ENCODE peak calls at places on chromosomes 1 and 21, in eight cellular contexts. R is DND-41, S is Panc1, T is heart left ventricle, U is MM.1S, Q is dorsolateral prefrontal cortex, N is cardiac muscle cell, J is lung. M is an unnamed sample.

GRCh38 chr1:88029142-88029541 is 654.9 kb upstream of the PKN2 start:
- DNase-seq in S (no peak), N (peak; percentile 38), R (no peak), Q (no peak), J (no peak), U (no peak), T (no peak), M (peak; percentile 57)

GRCh38 chr1:32928285-32928684 is 27.1 kb upstream of the TMEM54 start:
- DNase-seq in N (no peak), U (no peak), R (no peak), T (no peak), Q (no peak), J (no peak), S (no peak), M (no peak)

GRCh38 chr21:17514124-17514481 is 1.3 kb downstream of the CXADR start:
- DNase-seq in Q (no peak), T (no peak), U (no peak), J (no peak), R (no peak), N (peak; percentile 10), S (no peak), M (no peak)

GRCh38 chr1:232620356-232620841 is 9.5 kb downstream of the SIPA1L2 start:
- DNase-seq in U (no peak), R (no peak), T (peak; percentile 79), S (no peak), Q (no peak), J (peak; percentile 53), N (peak; percentile 90), M (peak; percentile 74)

GRCh38 chr1:25996966-25997758 is 701 bp downstream of the PAFAH2 start:
- DNase-seq in N (no peak), R (peak; percentile 69), U (peak; percentile 65), T (no peak), Q (no peak), S (no peak), J (peak; percentile 48), M (no peak)

GRCh38 chr1:60894121-60894520 is 188.2 kb upstream of the NFIA start:
- DNase-seq in S (no peak), R (no peak), J (no peak), Q (no peak), T (no peak), N (no peak), U (no peak), M (peak; percentile 51)

GRCh38 chr21:25887166-25887565 is 152.4 kb downstream of the GABPA start:
- DNase-seq in R (no peak), Q (no peak), S (no peak), N (no peak), J (no peak), T (no peak), U (no peak), M (peak; percentile 50)

GRCh38 chr1:192418886-192419285 is 102.1 kb downstream of the RGS21 start:
- DNase-seq in J (no peak), U (no peak), S (no peak), N (no peak), Q (no peak), T (no peak), R (no peak), M (no peak)

GRCh38 chr1:109912214-109912861 is 1.7 kb downstream of the CSF1 start:
- DNase-seq in T (no peak), N (no peak), R (no peak), S (no peak), U (no peak), J (no peak), Q (no peak), M (no peak)

GRCh38 chr1:20183035-20183434 is 2.9 kb upstream of the UBXN10 start:
- DNase-seq in R (no peak), J (no peak), Q (no peak), N (no peak), U (no peak), T (no peak), S (no peak), M (peak; percentile 57)

GRCh38 chr1:243378666-243379065 is 122.8 kb downstream of the SDCCAG8 start:
- DNase-seq in T (no peak), S (no peak), J (no peak), Q (no peak), N (no peak), U (no peak), R (no peak), M (no peak)

GRCh38 chr1:86105533-86105866 is 51.1 kb downstream of the COL24A1 start:
- DNase-seq in R (no peak), J (no peak), Q (no peak), S (no peak), U (no peak), T (no peak), N (no peak), M (no peak)

DNA sequence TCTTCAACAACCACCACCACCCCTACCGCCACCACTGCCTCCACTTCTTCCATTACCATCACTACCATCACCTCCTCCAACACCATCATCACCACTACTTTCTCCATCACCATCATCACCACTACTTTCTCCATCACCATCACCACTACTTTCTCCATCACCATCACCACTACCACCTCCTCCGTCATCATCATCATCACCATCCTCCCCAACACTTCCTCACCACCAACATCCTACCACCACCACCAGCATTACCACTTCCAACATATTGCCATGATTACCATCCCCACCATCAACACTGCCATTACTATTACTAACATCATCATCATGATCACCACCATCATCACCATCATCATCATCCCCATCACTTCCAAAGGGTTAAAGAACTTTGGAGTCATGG is 34.7 kb downstream of the NGF start:
- DNase-seq in T (no peak), S (no peak), N (no peak), J (no peak), U (no peak), Q (no peak), R (no peak), M (no peak)
- H3K4me3 ChIP-seq in T (no peak overlapping the region), S (no peak overlapping the region), N (no peak overlapping the region), J (no peak overlapping the region), U (no peak overlapping the region), Q (no peak overlapping the region), R (no peak overlapping the region), M (no peak overlapping the region)

GRCh38 chr1:22026924-22027289 is 25.4 kb downstream of the CELA3A start:
- DNase-seq in J (no peak), U (no peak), T (no peak), S (no peak), R (no peak), Q (no peak), N (no peak), M (no peak)

GRCh38 chr1:22021061-22021460 is 19.6 kb downstream of the CELA3A start:
- DNase-seq in Q (no peak), U (no peak), S (no peak), R (no peak), T (no peak), N (no peak), J (no peak), M (no peak)

GRCh38 chr1:22025368-22026154 is 24.1 kb downstream of the CELA3A start:
- DNase-seq in R (peak; percentile 91), S (peak; percentile 74), Q (peak; percentile 83), N (peak; percentile 92), T (peak; percentile 91), J (peak; percentile 91), U (peak; percentile 96), M (peak; percentile 88)

GRCh38 chr1:22030057-22030456 is 22.5 kb upstream of the CDC42 start:
- DNase-seq in U (no peak), J (no peak), T (no peak), Q (no peak), R (no peak), N (no peak), S (no peak), M (no peak)

DNA sequence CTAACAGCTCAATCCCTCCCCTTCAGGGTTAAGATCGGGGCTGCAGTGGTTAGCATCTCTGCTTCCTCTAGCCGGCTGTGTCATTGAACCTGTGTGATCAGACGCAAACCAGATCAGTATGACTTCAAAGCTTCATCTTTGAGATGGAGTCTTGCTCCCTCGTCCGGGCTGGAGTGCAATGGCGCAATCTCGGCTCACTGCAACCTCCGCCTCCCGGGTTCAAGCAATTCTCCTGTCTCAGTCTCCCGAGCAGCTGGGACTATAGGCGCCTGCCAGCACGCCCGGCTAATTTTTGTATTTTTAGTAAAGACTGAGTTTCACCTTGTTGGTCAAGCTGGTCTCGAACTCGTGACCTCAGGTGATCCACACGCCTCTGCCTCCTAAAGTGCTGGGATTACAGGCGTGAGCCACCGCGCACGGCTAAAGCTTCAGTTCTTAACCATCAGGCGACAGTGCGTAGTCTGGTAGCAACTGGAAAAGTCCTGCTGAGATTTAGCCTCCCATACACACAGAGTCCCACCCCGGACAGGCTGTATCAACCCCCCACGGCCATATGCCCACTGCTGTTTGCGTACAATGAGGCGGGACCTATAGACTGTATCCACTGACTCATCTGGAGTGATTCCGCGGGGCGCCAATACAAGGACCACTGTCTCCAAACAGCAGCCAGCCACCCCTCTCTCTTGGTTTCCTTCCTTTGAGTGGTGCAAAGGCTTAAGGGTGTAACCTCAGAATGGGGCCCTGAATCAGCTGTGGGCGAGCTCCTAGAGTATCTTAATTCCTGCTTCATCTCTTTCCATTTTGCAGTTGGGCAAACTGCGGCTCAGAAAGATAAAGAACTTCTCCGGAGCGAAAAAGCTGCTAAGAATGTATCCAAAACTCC is 23.3 kb downstream of the CELA3A start:
- DNase-seq in U (peak; percentile 76), N (peak; percentile 85), T (peak; percentile 61), R (peak; percentile 85), S (no peak), J (peak; percentile 49), Q (peak; percentile 51), M (peak; percentile 71)
- TF ChIP-seq CTCF in U (peak; percentile 13), N (no peak), T (no peak), R (peak; percentile 38), S (no peak), J (no peak), Q (no peak), M (no peak)

GRCh38 chr1:33955101-33955500 is 91.2 kb downstream of the HMGB4 start:
- DNase-seq in Q (no peak), T (no peak), J (no peak), R (no peak), N (no peak), U (no peak), S (no peak), M (no peak)
- H3K4me3 ChIP-seq in Q (no peak overlapping the region), T (no peak overlapping the region), J (no peak overlapping the region), R (no peak overlapping the region), N (no peak overlapping the region), U (no peak overlapping the region), S (no peak overlapping the region), M (no peak overlapping the region)

DNA sequence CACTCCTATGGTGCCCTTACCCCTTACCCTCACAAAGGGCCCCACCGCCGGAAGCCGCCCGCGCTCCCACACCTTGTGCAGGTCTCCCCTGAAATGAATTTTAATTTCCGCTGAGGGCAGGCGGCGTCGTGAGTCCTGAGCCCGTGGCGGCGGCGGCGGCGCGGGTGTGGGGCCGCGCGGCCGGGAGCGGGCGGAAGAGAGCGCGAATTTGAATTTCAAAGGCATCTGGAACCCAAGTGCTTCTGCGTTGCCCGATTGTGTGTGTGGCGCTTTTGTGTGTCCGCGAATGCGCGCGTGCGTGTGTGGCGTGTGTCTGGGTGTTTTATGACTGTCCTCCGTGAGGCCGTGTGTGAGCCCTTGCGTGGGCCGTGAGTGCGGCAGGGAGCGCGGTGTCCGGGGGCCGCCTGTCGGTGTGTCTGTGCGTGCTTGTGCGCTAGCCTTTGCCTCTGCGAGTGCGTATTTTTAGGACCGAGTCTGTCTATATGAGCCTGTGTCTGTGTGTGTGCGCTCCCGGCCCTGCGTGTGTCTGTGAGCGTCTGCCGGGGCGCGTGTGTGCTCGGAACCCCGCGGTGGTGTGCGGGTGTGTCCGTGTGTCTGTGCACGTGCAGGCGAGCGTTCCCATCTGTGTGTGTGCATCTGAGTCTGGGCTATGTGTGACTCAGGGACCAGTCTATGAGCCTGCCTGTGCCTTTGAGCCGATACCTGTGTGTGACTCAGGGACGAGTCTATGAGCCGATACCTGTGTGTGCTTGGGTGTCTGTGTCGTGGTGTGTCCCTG is 7.9 kb upstream of the ADGRB2 start:
- DNase-seq in Q (no peak), R (no peak), S (no peak), U (no peak), N (no peak), J (no peak), T (no peak), M (no peak)
- TF ChIP-seq CTCF in Q (no peak), R (no peak), S (no peak), U (no peak), N (no peak), J (no peak), T (no peak), M (no peak)

GRCh38 chr1:228150021-228150457 is 309 bp downstream of the GJC2 start:
- DNase-seq in T (peak; percentile 22), S (no peak), U (no peak), N (no peak), R (no peak), J (no peak), Q (peak; percentile 31), M (no peak)
- H3K4me3 ChIP-seq in T (peak overlapping the region; percentile 15), S (no peak overlapping the region), U (no peak overlapping the region), N (no peak overlapping the region), R (no peak overlapping the region), J (no peak overlapping the region), Q (peak overlapping the region; percentile 76), M (no peak overlapping the region)

M was measured in mucosa of descending colon.